ENCODE peak calls at places on chromosomes 4 and X, in seven cellular contexts. N is GM23338, U is tibial artery, J is cardiac fibroblast, Z is HFF-Myc, R is thoracic aorta, W is brain microvascular endothelial cell. A is an unnamed sample.

GRCh38 chrX:147920161-147920666 is 8.5 kb downstream of the FMR1 start:
- DNase-seq in N (peak; percentile 6), U (no peak), J (no peak), Z (no peak), R (no peak), W (no peak), A (no peak)

GRCh38 chr4:165464813-165465381 is 86.1 kb downstream of the CPE start:
- DNase-seq in N (peak; percentile 64), U (no peak), J (peak; percentile 71), Z (peak; percentile 20), R (no peak), W (peak; percentile 25), A (peak; percentile 64)

GRCh38 chr4:80070880-80071620 is 2.0 kb downstream of the ANTXR2 start:
- DNase-seq in N (no peak), U (no peak), J (peak; percentile 17), Z (no peak), R (no peak), W (no peak), A (peak; percentile 52)

GRCh38 chr4:102322736-102323135 is 22.5 kb downstream of the SLC39A8 start:
- DNase-seq in N (peak; percentile 67), U (no peak), J (no peak), Z (no peak), R (no peak), W (no peak), A (no peak)

GRCh38 chrX:99078301-99078700 is 1331.8 kb downstream of the PCDH19 start:
- DNase-seq in N (no peak), U (no peak), J (no peak), Z (no peak), R (no peak), W (no peak), A (peak; percentile 11)

GRCh38 chr4:184782731-184783472 is 42.9 kb downstream of the ACSL1 start:
- DNase-seq in N (peak; percentile 37), U (no peak), J (no peak), Z (no peak), R (no peak), W (no peak), A (no peak)

GRCh38 chrX:27918799-27919198 is 62.5 kb downstream of the DCAF8L1 start:
- DNase-seq in N (peak; percentile 2), U (no peak), J (peak; percentile 35), Z (no peak), R (no peak), W (no peak), A (peak; percentile 17)

GRCh38 chr4:16573744-16574143 is 324.7 kb downstream of the LDB2 start:
- DNase-seq in N (no peak), U (peak; percentile 56), J (peak; percentile 80), Z (no peak), R (no peak), W (no peak), A (peak; percentile 75)

GRCh38 chr4:84852081-84852480 is 114.4 kb downstream of the WDFY3 start:
- DNase-seq in N (no peak), U (no peak), J (peak; percentile 25), Z (no peak), R (no peak), W (no peak), A (peak; percentile 70)

GRCh38 chr4:153468587-153468986 is 2.4 kb downstream of the TMEM131L start:
- DNase-seq in N (no peak), U (no peak), J (peak; percentile 26), Z (no peak), R (no peak), W (no peak), A (no peak)

GRCh38 chr4:187380181-187380581 is 615.4 kb upstream of the ZFP42 start:
- DNase-seq in N (peak; percentile 77), U (no peak), J (no peak), Z (no peak), R (no peak), W (peak; percentile 4), A (peak; percentile 11)

GRCh38 chrX:134202561-134202960 is 34.4 kb upstream of the CCDC160 start:
- DNase-seq in N (peak; percentile 46), U (no peak), J (no peak), Z (no peak), R (no peak), W (no peak), A (no peak)

GRCh38 chr4:24174622-24175021 is 284.8 kb upstream of the PPARGC1A start:
- DNase-seq in N (no peak), U (no peak), J (no peak), Z (no peak), R (no peak), W (no peak), A (peak; percentile 1)

GRCh38 chr4:190019023-190019858 is 7.8 kb downstream of the FRG2 start:
- DNase-seq in N (peak; percentile 69), U (no peak), J (no peak), Z (no peak), R (no peak), W (no peak), A (no peak)

GRCh38 chrX:41027388-41027787 is 57.9 kb upstream of the USP9X start:
- DNase-seq in N (peak; percentile 28), U (no peak), J (peak; percentile 36), Z (no peak), R (no peak), W (peak; percentile 48), A (peak; percentile 75)

GRCh38 chr4:8048856-8049686 is 109.4 kb upstream of the AFAP1 start:
- DNase-seq in N (peak; percentile 90), U (no peak), J (no peak), Z (no peak), R (no peak), W (no peak), A (no peak)

GRCh38 chrX:149521438-149521837 is 16.3 kb upstream of the IDS start:
- DNase-seq in N (no peak), U (no peak), J (no peak), Z (no peak), R (no peak), W (no peak), A (no peak)

GRCh38 chr4:9792381-9792780 is 10.9 kb downstream of the DRD5 start:
- DNase-seq in N (no peak), U (no peak), J (no peak), Z (no peak), R (no peak), W (no peak), A (no peak)

GRCh38 chr4:146488495-146489174 is 33.1 kb downstream of the SLC10A7 start:
- DNase-seq in N (no peak), U (no peak), J (peak; percentile 78), Z (no peak), R (no peak), W (peak; percentile 32), A (no peak)

GRCh38 chr4:158314756-158315487 is 104.6 kb downstream of the TMEM144 start:
- DNase-seq in N (no peak), U (no peak), J (peak; percentile 93), Z (peak; percentile 53), R (no peak), W (peak; percentile 86), A (peak; percentile 91)

GRCh38 chrX:37717708-37718107 is 32.1 kb downstream of the XK start:
- DNase-seq in N (no peak), U (no peak), J (no peak), Z (no peak), R (no peak), W (no peak), A (no peak)

GRCh38 chr4:184306949-184307348 is 89.3 kb upstream of the ENPP6 start:
- DNase-seq in N (no peak), U (no peak), J (no peak), Z (no peak), R (no peak), W (peak; percentile 34), A (no peak)

GRCh38 chrX:152897216-152898144 is at the start of gene ZNF185:
- DNase-seq in N (peak; percentile 89), U (no peak), J (peak; percentile 38), Z (no peak), R (no peak), W (no peak), A (peak; percentile 12)

DNA sequence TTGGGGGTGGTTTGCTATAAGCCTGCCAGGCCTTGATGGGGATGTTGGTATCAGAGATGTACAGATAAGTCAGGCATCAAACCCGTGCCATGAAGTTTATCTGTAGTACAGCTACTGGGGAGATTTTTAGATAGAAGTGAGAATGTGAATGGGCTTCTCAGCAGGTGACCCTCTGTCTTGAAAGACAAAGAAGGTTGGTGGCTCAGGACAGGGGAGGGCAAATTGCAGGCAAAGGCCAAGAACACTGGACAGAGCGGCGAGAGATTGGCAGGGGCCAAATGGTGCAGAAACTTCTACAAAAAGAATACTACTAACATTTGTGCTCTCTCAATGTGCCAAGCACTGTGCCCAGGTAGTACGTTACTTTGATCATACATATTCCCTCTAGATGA is 1.9 kb upstream of the PIM2 start:
- DNase-seq in N (no peak), U (no peak), J (no peak), Z (no peak), R (no peak), W (no peak), A (no peak)
- H3K4me3 ChIP-seq in N (peak overlapping the region; percentile 63), U (no peak overlapping the region), J (no peak overlapping the region), Z (no peak overlapping the region), R (no peak overlapping the region), W (no peak overlapping the region), A (no peak overlapping the region)

GRCh38 chrX:154596290-154596929 is 11.5 kb downstream of the CTAG1A start:
- DNase-seq in N (peak; percentile 89), U (no peak), J (peak; percentile 60), Z (no peak), R (no peak), W (peak; percentile 8), A (peak; percentile 81)
- TF ChIP-seq CTCF in N (peak; percentile 55), U (no peak), J (no peak), Z (no peak), R (no peak), W (no peak), A (no peak)

GRCh38 chrX:1139101-1139500 is 73.3 kb downstream of the CRLF2 start:
- DNase-seq in N (no peak), U (no peak), J (no peak), Z (no peak), R (no peak), W (no peak), A (no peak)

GRCh38 chrX:1144293-1144692 is 68.2 kb downstream of the CRLF2 start:
- DNase-seq in N (no peak), U (no peak), J (no peak), Z (no peak), R (no peak), W (no peak), A (no peak)

GRCh38 chrX:1137531-1137930 is 74.9 kb downstream of the CRLF2 start:
- DNase-seq in N (no peak), U (no peak), J (no peak), Z (no peak), R (no peak), W (no peak), A (no peak)

GRCh38 chrX:1138476-1138875 is 74.0 kb downstream of the CRLF2 start:
- DNase-seq in N (no peak), U (no peak), J (no peak), Z (no peak), R (no peak), W (no peak), A (no peak)

GRCh38 chrX:1140236-1140681 is 72.2 kb downstream of the CRLF2 start:
- DNase-seq in N (no peak), U (no peak), J (no peak), Z (no peak), R (no peak), W (no peak), A (no peak)
- H3K4me3 ChIP-seq in N (no peak overlapping the region), U (no peak overlapping the region), J (no peak overlapping the region), Z (no peak overlapping the region), R (no peak overlapping the region), W (no peak overlapping the region), A (no peak overlapping the region)

DNA sequence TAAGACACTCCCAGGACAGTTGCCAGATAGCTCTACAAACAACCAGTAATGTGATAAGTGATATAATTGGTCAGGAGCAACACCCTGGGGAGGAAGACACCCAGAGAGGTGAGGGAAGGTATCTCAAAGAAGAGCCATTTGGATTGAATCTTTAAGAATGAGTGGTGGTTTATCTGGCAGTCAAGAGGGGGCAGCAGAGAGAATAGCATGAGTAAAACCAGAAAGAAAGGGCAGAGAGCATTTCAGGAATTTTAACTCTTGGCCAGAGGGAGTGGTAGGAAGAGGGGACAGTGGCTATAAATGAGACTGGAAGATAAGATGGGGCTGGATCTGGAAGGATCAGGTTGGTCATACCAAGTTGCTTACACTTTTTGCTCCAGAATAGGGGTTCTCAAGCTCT is 5.9 kb upstream of the SEPTIN6 start:
- DNase-seq in N (peak; percentile 82), U (no peak), J (peak; percentile 72), Z (no peak), R (no peak), W (peak; percentile 40), A (peak; percentile 65)
- TF ChIP-seq CTCF in N (peak; percentile 57), U (no peak), J (peak; percentile 66), Z (peak; percentile 54), R (peak; percentile 17), W (peak; percentile 71), A (peak; percentile 69)